ENCODE peak calls at places on chromosomes 13 and 19, in seven cellular contexts. V is T-helper 2 cell treated with Interferon-gamma antibody and Interleukin-4, amounts not matched to agents 5 μg/mL and 100 μg/mL, for 36 hours; R is AG10803; X is stimulated activated CD4-positive, alpha-beta T cell treated with anti-CD3 and anti-CD28 coated beads, Interleukin-2, amount 100 ng/mL, for 24 hours; E is fibroblast of pulmonary artery; P is stimulated activated CD8-positive, alpha-beta memory T cell treated with anti-CD3 and anti-CD28 coated beads, Interleukin-15, amount 100 ng/mL, for 1 hour; T is left ventricle myocardium superior. N is an unnamed sample.

GRCh38 chr19:7818806-7819205 is 11.2 kb upstream of the EVI5L start:
- DNase-seq in V (no peak), R (no peak), X (no peak), E (no peak), P (no peak), T (no peak), N (no peak)

GRCh38 chr19:35966771-35967170 is 28.2 kb upstream of the SDHAF1 start:
- DNase-seq in V (no peak), R (no peak), X (no peak), E (no peak), P (no peak), T (no peak), N (no peak)

GRCh38 chr19:57776764-57777296 is 7.4 kb downstream of the ZNF586 start:
- DNase-seq in V (no peak), R (no peak), X (no peak), E (no peak), P (no peak), T (no peak), N (no peak)

GRCh38 chr13:74306496-74306895 is 172.3 kb upstream of the KLF12 start:
- DNase-seq in V (no peak), R (peak; percentile 34), X (no peak), E (peak; percentile 20), P (no peak), T (no peak), N (no peak)

GRCh38 chr13:58080806-58081205 is 449.3 kb downstream of the PCDH17 start:
- DNase-seq in V (no peak), R (no peak), X (no peak), E (no peak), P (no peak), T (no peak), N (no peak)

GRCh38 chr13:76696370-76696769 is 189.8 kb downstream of the KCTD12 start:
- DNase-seq in V (no peak), R (peak; percentile 62), X (no peak), E (peak; percentile 42), P (no peak), T (no peak), N (no peak)

GRCh38 chr19:8610041-8610927 is at the start of gene ADAMTS10:
- DNase-seq in V (peak; percentile 7), R (peak; percentile 47), X (peak; percentile 41), E (peak; percentile 39), P (no peak), T (peak; percentile 72), N (no peak)

GRCh38 chr13:59099182-59099950 is 1064.4 kb downstream of the DIAPH3 start:
- DNase-seq in V (no peak), R (no peak), X (no peak), E (peak; percentile 17), P (no peak), T (no peak), N (no peak)

GRCh38 chr19:35045667-35046300 is 4.3 kb downstream of the HPN start:
- DNase-seq in V (peak; percentile 32), R (peak; percentile 45), X (peak; percentile 48), E (peak; percentile 32), P (no peak), T (no peak), N (no peak)

GRCh38 chr13:114025432-114026127 is 51.7 kb upstream of the C13orf46 start:
- DNase-seq in V (no peak), R (peak; percentile 75), X (no peak), E (peak; percentile 74), P (no peak), T (peak; percentile 37), N (peak; percentile 55)

GRCh38 chr19:10269333-10270179 is 1.4 kb upstream of the ICAM1 start:
- DNase-seq in V (peak; percentile 83), R (peak; percentile 62), X (peak; percentile 94), E (peak; percentile 87), P (peak; percentile 85), T (peak; percentile 93), N (peak; percentile 90)

GRCh38 chr13:31824705-31825512 is 85.6 kb downstream of the RXFP2 start:
- DNase-seq in V (no peak), R (peak; percentile 71), X (no peak), E (peak; percentile 43), P (no peak), T (no peak), N (peak; percentile 6)

GRCh38 chr19:8305798-8306197 is 2.4 kb downstream of the CD320 start:
- DNase-seq in V (peak; percentile 2), R (no peak), X (no peak), E (no peak), P (no peak), T (no peak), N (no peak)

GRCh38 chr13:98022210-98022609 is 68.7 kb downstream of the IPO5 start:
- DNase-seq in V (no peak), R (peak; percentile 89), X (no peak), E (peak; percentile 69), P (no peak), T (no peak), N (no peak)

GRCh38 chr13:47415048-47415447 is 518.2 kb upstream of the HTR2A start:
- DNase-seq in V (no peak), R (peak; percentile 82), X (no peak), E (peak; percentile 17), P (no peak), T (no peak), N (no peak)

GRCh38 chr19:5850743-5851293 is 431 bp downstream of the FUT3 start:
- DNase-seq in V (no peak), R (peak; percentile 56), X (no peak), E (peak; percentile 75), P (no peak), T (peak; percentile 41), N (no peak)

GRCh38 chr13:95298971-95299627 is 2.2 kb downstream of the ABCC4 start:
- DNase-seq in V (peak; percentile 24), R (peak; percentile 43), X (no peak), E (peak; percentile 72), P (no peak), T (no peak), N (no peak)

GRCh38 chr13:95957331-95957730 is 95.9 kb downstream of the UGGT2 start:
- DNase-seq in V (no peak), R (no peak), X (no peak), E (no peak), P (no peak), T (no peak), N (no peak)

GRCh38 chr19:48644839-48645651 is 942 bp downstream of the CA11 start:
- DNase-seq in V (peak; percentile 66), R (peak; percentile 64), X (peak; percentile 75), E (peak; percentile 82), P (peak; percentile 49), T (peak; percentile 77), N (peak; percentile 65)

GRCh38 chr13:43242040-43242439 is 218.7 kb downstream of the DNAJC15 start:
- DNase-seq in V (no peak), R (no peak), X (no peak), E (no peak), P (no peak), T (no peak), N (no peak)

GRCh38 chr13:54573186-54573585 is 1544.6 kb downstream of the OLFM4 start:
- DNase-seq in V (no peak), R (no peak), X (no peak), E (no peak), P (no peak), T (no peak), N (no peak)

GRCh38 chr19:18450934-18451836 is 13.3 kb upstream of the ISYNA1 start:
- DNase-seq in V (peak; percentile 78), R (peak; percentile 69), X (peak; percentile 94), E (peak; percentile 76), P (peak; percentile 85), T (peak; percentile 93), N (peak; percentile 82)

GRCh38 chr19:6876790-6877189 is 10.6 kb upstream of the ADGRE1 start:
- DNase-seq in V (no peak), R (no peak), X (no peak), E (no peak), P (no peak), T (no peak), N (no peak)

GRCh38 chr13:30803791-30804190 is 68.4 kb downstream of the ALOX5AP start:
- DNase-seq in V (no peak), R (no peak), X (no peak), E (no peak), P (no peak), T (no peak), N (no peak)

GRCh38 chr19:33679696-33680095 is 57.9 kb downstream of the CHST8 start:
- DNase-seq in V (no peak), R (no peak), X (no peak), E (no peak), P (no peak), T (no peak), N (no peak)

GRCh38 chr13:108947551-108948030 is 318.2 kb downstream of the MYO16 start:
- DNase-seq in V (no peak), R (peak; percentile 97), X (no peak), E (peak; percentile 11), P (no peak), T (peak; percentile 34), N (no peak)

GRCh38 chr13:28000567-28000966 is 12.1 kb upstream of the URAD start:
- DNase-seq in V (no peak), R (no peak), X (no peak), E (no peak), P (no peak), T (no peak), N (no peak)

GRCh38 chr19:23075031-23075733 is 41.6 kb upstream of the ZNF730 start:
- DNase-seq in V (no peak), R (peak; percentile 46), X (peak; percentile 17), E (peak; percentile 80), P (no peak), T (peak; percentile 71), N (peak; percentile 86)

GRCh38 chr19:10070730-10071446 is 15.2 kb upstream of the SHFL start:
- DNase-seq in V (no peak), R (no peak), X (no peak), E (no peak), P (no peak), T (no peak), N (no peak)

GRCh38 chr13:89212186-89212585 is 1541.0 kb downstream of the SLITRK5 start:
- DNase-seq in V (no peak), R (no peak), X (no peak), E (no peak), P (no peak), T (no peak), N (no peak)